ENCODE peak calls at places on chromosomes 16 and 17, in six cellular contexts. One of them, this sample, is unnamed.

GRCh38 chr16:85372627-85373372 is 240.3 kb upstream of the GSE1 start:
- DNase-seq in heart right ventricle: no peak
- DNase-seq in stimulated activated CD4-positive, alpha-beta T cell treated with anti-CD3 and anti-CD28 coated beads, Interleukin-2, amount 100 ng/mL, for 48 hours: no peak
- DNase-seq in WERI-Rb-1: no peak
- DNase-seq in CMK: no peak
- DNase-seq in fibroblast of villous mesenchyme: peak
- DNase-seq in this sample: peak

GRCh38 chr16:10828851-10829331 is 10.3 kb upstream of the TVP23A start:
- DNase-seq in heart right ventricle: peak
- DNase-seq in stimulated activated CD4-positive, alpha-beta T cell treated with anti-CD3 and anti-CD28 coated beads, Interleukin-2, amount 100 ng/mL, for 48 hours: no peak
- DNase-seq in WERI-Rb-1: no peak
- DNase-seq in CMK: no peak
- DNase-seq in fibroblast of villous mesenchyme: peak
- DNase-seq in this sample: peak

GRCh38 chr16:29644973-29645698 is 17.9 kb upstream of the SPN start:
- DNase-seq in heart right ventricle: no peak
- DNase-seq in stimulated activated CD4-positive, alpha-beta T cell treated with anti-CD3 and anti-CD28 coated beads, Interleukin-2, amount 100 ng/mL, for 48 hours: no peak
- DNase-seq in WERI-Rb-1: no peak
- DNase-seq in CMK: no peak
- DNase-seq in fibroblast of villous mesenchyme: no peak
- DNase-seq in this sample: no peak

GRCh38 chr16:50079741-50080140 is 14.0 kb downstream of the HEATR3 start:
- DNase-seq in heart right ventricle: no peak
- DNase-seq in stimulated activated CD4-positive, alpha-beta T cell treated with anti-CD3 and anti-CD28 coated beads, Interleukin-2, amount 100 ng/mL, for 48 hours: no peak
- DNase-seq in WERI-Rb-1: no peak
- DNase-seq in CMK: no peak
- DNase-seq in fibroblast of villous mesenchyme: no peak
- DNase-seq in this sample: peak

GRCh38 chr16:89112377-89113151 is 18.9 kb downstream of the ACSF3 start:
- DNase-seq in heart right ventricle: no peak
- DNase-seq in stimulated activated CD4-positive, alpha-beta T cell treated with anti-CD3 and anti-CD28 coated beads, Interleukin-2, amount 100 ng/mL, for 48 hours: no peak
- DNase-seq in WERI-Rb-1: no peak
- DNase-seq in CMK: no peak
- DNase-seq in fibroblast of villous mesenchyme: no peak
- DNase-seq in this sample: no peak

GRCh38 chr16:88494335-88495154 is 41.5 kb downstream of the ZFPM1 start:
- DNase-seq in heart right ventricle: no peak
- DNase-seq in stimulated activated CD4-positive, alpha-beta T cell treated with anti-CD3 and anti-CD28 coated beads, Interleukin-2, amount 100 ng/mL, for 48 hours: no peak
- DNase-seq in WERI-Rb-1: peak
- DNase-seq in CMK: peak
- DNase-seq in fibroblast of villous mesenchyme: no peak
- DNase-seq in this sample: no peak

GRCh38 chr17:18157354-18157985 is 26.2 kb upstream of the ALKBH5 start:
- DNase-seq in heart right ventricle: no peak
- DNase-seq in stimulated activated CD4-positive, alpha-beta T cell treated with anti-CD3 and anti-CD28 coated beads, Interleukin-2, amount 100 ng/mL, for 48 hours: no peak
- DNase-seq in WERI-Rb-1: no peak
- DNase-seq in CMK: no peak
- DNase-seq in fibroblast of villous mesenchyme: no peak
- DNase-seq in this sample: no peak

GRCh38 chr17:77717941-77718668 is 240.4 kb upstream of the TNRC6C start:
- DNase-seq in heart right ventricle: no peak
- DNase-seq in stimulated activated CD4-positive, alpha-beta T cell treated with anti-CD3 and anti-CD28 coated beads, Interleukin-2, amount 100 ng/mL, for 48 hours: no peak
- DNase-seq in WERI-Rb-1: no peak
- DNase-seq in CMK: no peak
- DNase-seq in fibroblast of villous mesenchyme: no peak
- DNase-seq in this sample: no peak

GRCh38 chr16:74811911-74812310 is 37.3 kb upstream of the FA2H start:
- DNase-seq in heart right ventricle: no peak
- DNase-seq in stimulated activated CD4-positive, alpha-beta T cell treated with anti-CD3 and anti-CD28 coated beads, Interleukin-2, amount 100 ng/mL, for 48 hours: no peak
- DNase-seq in WERI-Rb-1: no peak
- DNase-seq in CMK: no peak
- DNase-seq in fibroblast of villous mesenchyme: no peak
- DNase-seq in this sample: no peak

This sample was measured in amniotic epithelial cell.